ENCODE peak calls at places on chromosomes 7 and 10, in six cellular contexts. U is K562, O is A549, P is HepG2, Q is GM12878, B is endothelial cell of umbilical vein. N is an unnamed sample.

GRCh38 chr7:111815354-111815753 is 253.1 kb upstream of the IMMP2L start:
- DNase-seq in U (no peak), O (no peak), P (no peak), Q (no peak), B (no peak), N (no peak)

GRCh38 chr7:40584667-40585433 is 450.0 kb downstream of the SUGCT start:
- DNase-seq in U (no peak), O (no peak), P (no peak), Q (no peak), B (peak), N (peak)

GRCh38 chr7:127858915-127859189 is 172.4 kb downstream of the LRRC4 start:
- DNase-seq in U (no peak), O (no peak), P (no peak), Q (no peak), B (no peak), N (no peak)

GRCh38 chr10:79399242-79399831 is 46.1 kb downstream of the ZCCHC24 start:
- DNase-seq in U (peak), O (no peak), P (no peak), Q (no peak), B (peak), N (no peak)

GRCh38 chr7:39749177-39749576 is 125.8 kb downstream of the RALA start:
- DNase-seq in U (no peak), O (no peak), P (no peak), Q (no peak), B (peak), N (no peak)

GRCh38 chr7:73618538-73618937 is 5.8 kb downstream of the MLXIPL start:
- DNase-seq in U (no peak), O (no peak), P (no peak), Q (no peak), B (no peak), N (no peak)

GRCh38 chr10:103111031-103111917 is 81.8 kb downstream of the NT5C2 start:
- DNase-seq in U (no peak), O (no peak), P (peak), Q (peak), B (no peak), N (peak)

GRCh38 chr10:113034008-113034407 is 84.0 kb downstream of the TCF7L2 start:
- DNase-seq in U (no peak), O (no peak), P (no peak), Q (no peak), B (no peak), N (no peak)

GRCh38 chr7:151408839-151409554 is 841 bp downstream of the WDR86 start:
- DNase-seq in U (no peak), O (no peak), P (peak), Q (peak), B (no peak), N (peak)

GRCh38 chr7:101589052-101589451 is 40.0 kb downstream of the MYL10 start:
- DNase-seq in U (peak), O (no peak), P (no peak), Q (no peak), B (no peak), N (no peak)

DNA sequence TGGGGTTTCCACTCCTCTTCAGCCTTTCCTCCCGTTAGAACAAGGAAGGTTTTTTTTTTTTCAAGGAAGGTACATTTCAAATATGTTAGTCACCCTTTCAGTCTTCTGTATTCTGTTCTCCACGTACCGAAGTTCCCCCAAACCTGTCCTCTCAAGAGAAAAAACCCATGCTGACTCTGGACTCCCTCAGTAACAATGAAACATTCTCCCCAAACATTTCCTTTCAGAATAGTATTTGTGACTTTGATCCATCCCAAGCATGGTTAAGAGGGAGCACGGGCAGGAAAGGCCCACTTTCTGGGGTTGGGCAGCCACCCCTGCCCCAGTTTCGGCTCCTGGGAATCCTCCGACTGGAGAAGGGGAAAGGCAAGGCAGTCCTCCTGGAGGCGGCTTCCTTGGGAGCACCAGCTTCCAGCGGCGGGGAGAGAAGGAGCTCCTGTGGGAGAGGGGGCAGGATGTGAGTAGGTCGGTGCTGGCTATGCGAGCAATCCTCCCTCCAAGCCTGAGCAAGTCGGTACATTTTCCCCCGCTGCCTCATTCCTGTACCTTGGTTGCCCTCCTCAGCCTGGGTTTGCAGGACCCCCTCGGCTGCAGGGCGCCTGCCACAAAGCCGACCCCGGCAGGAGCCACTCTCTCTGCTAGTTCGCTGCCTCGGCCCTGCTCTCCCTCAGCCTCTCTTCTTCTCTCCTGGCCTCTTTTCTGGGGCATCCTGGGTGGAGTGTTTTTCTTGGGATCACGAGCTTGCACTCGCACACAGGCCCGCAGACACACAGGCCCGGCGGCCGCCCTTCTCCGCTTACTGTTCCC is 2.1 kb upstream of the HOXA1 start:
- DNase-seq in U (no peak), O (no peak), P (no peak), Q (no peak), B (peak), N (no peak)
- H3K4me3 ChIP-seq in U (no peak), O (peak), P (no peak), Q (peak), B (peak), N (no peak)

DNA sequence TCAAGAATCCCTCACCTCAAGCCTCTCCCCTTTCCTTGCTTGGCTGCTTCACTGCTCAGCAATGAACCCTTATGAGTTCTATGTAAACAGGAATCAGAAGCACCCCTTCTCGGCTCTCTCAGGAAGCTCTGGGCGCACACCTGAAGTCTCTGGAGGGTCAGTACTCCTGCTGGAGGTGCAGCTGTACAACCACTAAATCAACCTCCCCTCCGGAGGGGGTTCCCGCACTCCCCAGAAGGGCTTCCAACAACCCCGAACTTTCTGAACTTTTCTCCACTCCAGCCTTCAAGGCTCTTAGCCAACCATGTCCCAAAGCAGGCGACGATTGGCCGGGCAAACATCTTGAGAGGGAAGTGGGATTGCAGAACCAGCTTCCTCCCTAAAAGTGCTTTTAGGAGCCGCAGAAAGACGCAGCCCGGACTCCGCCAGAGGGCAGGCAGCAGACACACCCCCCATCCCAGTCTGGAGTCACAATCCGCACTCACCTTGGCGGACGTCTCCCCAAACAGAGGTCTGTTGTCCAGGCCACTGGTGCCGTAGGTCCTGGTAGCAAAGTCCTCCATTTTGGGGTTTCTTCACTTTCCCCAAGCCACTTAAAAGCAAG is 489 bp downstream of the TMEM243 start:
- DNase-seq in U (peak), O (peak), P (peak), Q (no peak), B (no peak), N (peak)
- TF ChIP-seq CTCF in U (peak), O (no peak), P (no peak), Q (no peak), B (no peak), N (no peak)

GRCh38 chr10:111206521-111206920 is 129.7 kb downstream of the ADRA2A start:
- DNase-seq in U (no peak), O (no peak), P (no peak), Q (no peak), B (no peak), N (no peak)

GRCh38 chr10:111209666-111210065 is 132.8 kb downstream of the ADRA2A start:
- DNase-seq in U (no peak), O (no peak), P (no peak), Q (no peak), B (no peak), N (no peak)

GRCh38 chr10:111208951-111209350 is 132.1 kb downstream of the ADRA2A start:
- DNase-seq in U (no peak), O (no peak), P (no peak), Q (no peak), B (no peak), N (no peak)

GRCh38 chr10:111204880-111205279 is 128.1 kb downstream of the ADRA2A start:
- DNase-seq in U (no peak), O (no peak), P (no peak), Q (no peak), B (no peak), N (no peak)

DNA sequence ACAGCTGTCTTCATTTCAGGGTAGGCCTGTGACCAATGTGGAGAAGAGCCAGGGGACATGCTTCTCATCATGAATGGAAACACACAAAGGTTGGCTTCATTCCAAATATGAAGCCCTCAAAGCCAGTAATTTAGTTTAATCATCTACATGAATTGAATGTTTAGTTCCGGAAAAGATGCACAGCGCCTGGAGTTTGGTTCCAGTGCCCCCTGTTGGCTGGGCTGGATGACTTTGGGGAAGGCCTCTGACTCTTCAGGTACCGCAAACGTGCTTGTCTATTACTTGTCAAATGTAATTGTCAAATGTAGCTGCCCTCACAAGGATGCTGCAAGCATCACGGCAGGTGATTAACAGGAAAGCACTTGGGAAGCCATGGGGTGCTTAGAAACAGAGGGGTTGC is 130.7 kb downstream of the ADRA2A start:
- DNase-seq in U (peak), O (no peak), P (no peak), Q (no peak), B (no peak), N (peak)
- TF ChIP-seq MYC in U (no peak), O (no peak), P (no peak), Q (no peak), B (no peak), N (no peak)

GRCh38 chr7:116177009-116177408 is 33.3 kb upstream of the TES start:
- DNase-seq in U (no peak), O (no peak), P (no peak), Q (no peak), B (no peak), N (no peak)
- H3K4me3 ChIP-seq in U (no peak), O (no peak), P (no peak), Q (no peak), B (no peak), N (no peak)